ENCODE peak calls at places on chromosome 4, in five cellular contexts. T is RPMI7951, M is GM06990, E is D341Med, L is NCI-H1417. S is an unnamed sample.

GRCh38 chr4:122914292-122914904 is 8.0 kb downstream of the NUDT6 start:
- DNase-seq in T (peak), M (peak), E (peak), L (peak), S (peak)

GRCh38 chr4:53608649-53609048 is 17.4 kb upstream of the LNX1 start:
- DNase-seq in T (no peak), M (no peak), E (no peak), L (no peak), S (no peak)

GRCh38 chr4:147334478-147334877 is 146.4 kb upstream of the EDNRA start:
- DNase-seq in T (no peak), M (no peak), E (no peak), L (no peak), S (no peak)

GRCh38 chr4:88033309-88033708 is 25.9 kb downstream of the PKD2 start:
- DNase-seq in T (peak), M (peak), E (peak), L (peak), S (no peak)

GRCh38 chr4:87219648-87220093 is 747 bp downstream of the KLHL8 start:
- DNase-seq in T (peak), M (no peak), E (peak), L (peak), S (no peak)

GRCh38 chr4:1003271-1004070 is 8.0 kb upstream of the FGFRL1 start:
- DNase-seq in T (no peak), M (no peak), E (no peak), L (no peak), S (no peak)

GRCh38 chr4:4735870-4736269 is 123.6 kb upstream of the MSX1 start:
- DNase-seq in T (peak), M (no peak), E (no peak), L (no peak), S (no peak)

GRCh38 chr4:162836773-162837172 is 329.9 kb downstream of the NAF1 start:
- DNase-seq in T (no peak), M (no peak), E (no peak), L (no peak), S (no peak)

GRCh38 chr4:1502976-1503375 is 96.7 kb upstream of the NKX1-1 start:
- DNase-seq in T (no peak), M (no peak), E (peak), L (peak), S (no peak)

GRCh38 chr4:162502109-162502508 is 338.3 kb upstream of the FSTL5 start:
- DNase-seq in T (no peak), M (no peak), E (no peak), L (no peak), S (no peak)